ENCODE peak calls at places on chromosomes 4 and X, in nine cellular contexts. L is HuH-7; J is NCI-H1930; A is A673; M is dermis microvascular lymphatic vessel endothelial cell; W is stimulated activated CD8-positive, alpha-beta memory T cell treated with anti-CD3 and anti-CD28 coated beads, Interleukin-4, amount 100 ng/mL, for 24 hours; I is kidney tubule cell; N is sigmoid colon; T is activated T-cell treated with anti-CD3 and anti-CD28 coated beads, Interleukin-2, amount 50 U/mL, for 24 hours. F is an unnamed sample.

GRCh38 chr4:110195561-110196205 is 2.7 kb downstream of the ELOVL6 start:
- DNase-seq in L (no peak), J (no peak), A (peak; percentile 38), M (no peak), W (no peak), I (peak; percentile 28), N (no peak), T (no peak), F (no peak)

GRCh38 chr4:107600456-107600855 is 119.6 kb downstream of the PAPSS1 start:
- DNase-seq in L (no peak), J (no peak), A (no peak), M (no peak), W (no peak), I (peak; percentile 6), N (no peak), T (no peak), F (no peak)

GRCh38 chr4:3388461-3389185 is 53.1 kb upstream of the HGFAC start:
- DNase-seq in L (no peak), J (no peak), A (peak; percentile 24), M (no peak), W (no peak), I (peak; percentile 95), N (peak; percentile 71), T (no peak), F (peak; percentile 67)

GRCh38 chrX:87236836-87237235 is 280.8 kb upstream of the KLHL4 start:
- DNase-seq in L (no peak), J (no peak), A (no peak), M (no peak), W (no peak), I (no peak), N (no peak), T (no peak), F (no peak)

GRCh38 chr4:4559596-4559995 is 17.7 kb upstream of the STX18 start:
- DNase-seq in L (no peak), J (no peak), A (no peak), M (no peak), W (no peak), I (peak; percentile 4), N (no peak), T (no peak), F (no peak)

GRCh38 chrX:7444967-7445366 is 297.0 kb upstream of the PUDP start:
- DNase-seq in L (no peak), J (no peak), A (no peak), M (no peak), W (no peak), I (peak; percentile 84), N (no peak), T (no peak), F (no peak)

GRCh38 chr4:56689231-56689630 is 8.1 kb upstream of the HOPX start:
- DNase-seq in L (no peak), J (no peak), A (no peak), M (no peak), W (no peak), I (no peak), N (no peak), T (no peak), F (no peak)

GRCh38 chr4:122716825-122717448 is 15.6 kb upstream of the BBS12 start:
- DNase-seq in L (peak; percentile 37), J (peak; percentile 41), A (peak; percentile 81), M (peak; percentile 53), W (peak; percentile 56), I (peak; percentile 65), N (peak; percentile 72), T (peak; percentile 77), F (no peak)

GRCh38 chr4:73676881-73677323 is 56.7 kb upstream of the RASSF6 start:
- DNase-seq in L (no peak), J (no peak), A (no peak), M (peak; percentile 30), W (no peak), I (peak; percentile 98), N (no peak), T (no peak), F (no peak)

GRCh38 chr4:153206534-153206933 is 2.3 kb downstream of the TRIM2 start:
- DNase-seq in L (no peak), J (no peak), A (no peak), M (no peak), W (no peak), I (no peak), N (no peak), T (no peak), F (no peak)

GRCh38 chrX:150062292-150063137 is 124.2 kb upstream of the EOLA2 start:
- DNase-seq in L (no peak), J (no peak), A (peak; percentile 82), M (no peak), W (no peak), I (peak; percentile 43), N (no peak), T (no peak), F (no peak)

GRCh38 chrX:154719132-154719675 is 31.7 kb downstream of the GAB3 start:
- DNase-seq in L (no peak), J (no peak), A (no peak), M (no peak), W (no peak), I (peak; percentile 70), N (no peak), T (no peak), F (no peak)

GRCh38 chrX:74781507-74782034 is 143.7 kb downstream of the NEXMIF start:
- DNase-seq in L (no peak), J (no peak), A (no peak), M (no peak), W (no peak), I (no peak), N (no peak), T (no peak), F (no peak)

F was measured in upper lobe of right lung.